ENCODE peak calls at places on chromosomes 12 and 14, in six cellular contexts. Y is C1 segment of cervical spinal cord, I is NCI-H1694, B is nephron progenitor cell, O is T-helper 1 cell, Z is cardiac fibroblast. S is an unnamed sample.

GRCh38 chr12:66044731-66045130 is 85.8 kb downstream of the LLPH start:
- DNase-seq in Y (no peak), I (no peak), B (no peak), O (no peak), Z (peak), S (no peak)

GRCh38 chr12:118060301-118061010 is 523 bp downstream of the WSB2 start:
- DNase-seq in Z (peak), B (peak), O (peak), I (no peak), Y (peak), S (peak)

GRCh38 chr14:23612354-23612732 is 23.8 kb upstream of the DHRS2 start:
- DNase-seq in Y (no peak), B (no peak), Z (no peak), I (no peak), O (no peak), S (no peak)

GRCh38 chr12:109256011-109256410 is 53.1 kb downstream of the FOXN4 start:
- DNase-seq in Z (no peak), Y (no peak), O (no peak), I (no peak), B (no peak), S (no peak)

GRCh38 chr14:63478437-63478852 is 64.7 kb downstream of the PPP2R5E start:
- DNase-seq in Z (no peak), Y (no peak), O (no peak), B (no peak), I (no peak), S (no peak)

GRCh38 chr14:91415794-91416743 is 1.6 kb downstream of the CCDC88C start:
- DNase-seq in B (no peak), Z (no peak), I (no peak), Y (no peak), O (peak), S (no peak)

GRCh38 chr12:71085575-71085974 is 72.2 kb downstream of the TSPAN8 start:
- DNase-seq in O (no peak), I (no peak), Z (peak), Y (no peak), B (no peak), S (no peak)

GRCh38 chr14:89669209-89669608 is 252.2 kb upstream of the FOXN3 start:
- DNase-seq in I (no peak), O (no peak), B (no peak), Y (peak), Z (no peak), S (peak)

GRCh38 chr12:2961705-2962104 is 2.5 kb downstream of the TEAD4 start:
- DNase-seq in B (no peak), O (no peak), Y (no peak), Z (no peak), I (no peak), S (no peak)

GRCh38 chr12:75479963-75480461 is 543 bp upstream of the GLIPR1 start:
- DNase-seq in B (no peak), Y (no peak), O (no peak), I (no peak), Z (peak), S (no peak)

GRCh38 chr12:121391619-121392324 is 8.1 kb upstream of the RNF34 start:
- DNase-seq in Z (peak), O (no peak), I (no peak), Y (no peak), B (no peak), S (no peak)

GRCh38 chr12:24482882-24483604 is 465.9 kb downstream of the BCAT1 start:
- DNase-seq in O (no peak), Y (no peak), I (no peak), Z (no peak), B (no peak), S (no peak)

S was measured in hypothalamus.